ENCODE peak calls at places on chromosomes 3 and 15, in eight cellular contexts. F is activated CD4-positive, alpha-beta T cell treated with anti-CD3 and anti-CD28 coated beads, Interleukin-2, amount 50 U/mL, for 24 hours; P is iPS-NIHi11; A is foreskin melanocyte; B is pulmonary artery endothelial cell; J is NCI-H524 treated with DMSO at 0.1 percent for 48 hours; C is Daoy; T is retina. E is an unnamed sample.

GRCh38 chr3:65851827-65852226 is 186.9 kb downstream of the MAGI1 start:
- DNase-seq in F (no peak), P (no peak), A (no peak), B (no peak), J (no peak), C (no peak), T (no peak), E (no peak)

GRCh38 chr3:113174806-113175490 is 36.4 kb upstream of the BOC start:
- DNase-seq in F (no peak), P (no peak), A (no peak), B (no peak), J (no peak), C (no peak), T (no peak), E (no peak)

GRCh38 chr15:77599899-77600298 is 32.8 kb downstream of the LINGO1 start:
- DNase-seq in F (no peak), P (peak), A (no peak), B (no peak), J (peak), C (peak), T (peak), E (no peak)

GRCh38 chr3:11523793-11524160 is 119.9 kb downstream of the VGLL4 start:
- DNase-seq in F (no peak), P (no peak), A (peak), B (no peak), J (no peak), C (no peak), T (no peak), E (no peak)

GRCh38 chr15:84813931-84814330 is 3.2 kb upstream of the ALPK3 start:
- DNase-seq in F (no peak), P (no peak), A (no peak), B (no peak), J (no peak), C (no peak), T (no peak), E (no peak)

GRCh38 chr3:39147374-39147709 is 6.0 kb downstream of the CSRNP1 start:
- DNase-seq in F (no peak), P (no peak), A (no peak), B (no peak), J (no peak), C (no peak), T (no peak), E (no peak)

GRCh38 chr3:149783576-149783975 is 8.8 kb downstream of the ANKUB1 start:
- DNase-seq in F (no peak), P (no peak), A (no peak), B (no peak), J (no peak), C (peak), T (no peak), E (no peak)

GRCh38 chr3:45992820-45993219 is 2.8 kb downstream of the FYCO1 start:
- DNase-seq in F (no peak), P (no peak), A (no peak), B (no peak), J (no peak), C (peak), T (no peak), E (no peak)

GRCh38 chr3:194661374-194661773 is 10.6 kb downstream of the LSG1 start:
- DNase-seq in F (no peak), P (no peak), A (no peak), B (peak), J (peak), C (no peak), T (no peak), E (no peak)

GRCh38 chr15:66921319-66921718 is 144.1 kb upstream of the SMAD3 start:
- DNase-seq in F (no peak), P (no peak), A (no peak), B (no peak), J (no peak), C (no peak), T (no peak), E (no peak)

GRCh38 chr15:69384626-69385025 is 29.5 kb upstream of the KIF23 start:
- DNase-seq in F (no peak), P (no peak), A (no peak), B (no peak), J (no peak), C (no peak), T (no peak), E (no peak)

GRCh38 chr15:66692808-66693596 is 9.0 kb upstream of the SMAD6 start:
- DNase-seq in F (no peak), P (no peak), A (no peak), B (no peak), J (no peak), C (no peak), T (no peak), E (no peak)

GRCh38 chr15:57223345-57223744 is 153.0 kb upstream of the CGNL1 start:
- DNase-seq in F (no peak), P (no peak), A (no peak), B (no peak), J (no peak), C (no peak), T (no peak), E (no peak)

E was measured in prostate gland.